ENCODE peak calls at places on chromosomes 7 and 10, in six cellular contexts. G, D, Y, E, I and N are unnamed samples.

GRCh38 chr7:30469303-30469702 is 9.3 kb downstream of the NOD1 start:
- DNase-seq in G (peak), D (no peak), Y (peak), E (peak), I (peak), N (peak)

GRCh38 chr7:123624527-123625183 is 23.0 kb downstream of the ASB15 start:
- DNase-seq in G (peak), D (peak), Y (no peak), E (peak), I (peak), N (peak)

GRCh38 chr7:142494021-142494420 is 236.2 kb upstream of the PRSS58 start:
- DNase-seq in G (no peak), D (no peak), Y (no peak), E (no peak), I (no peak), N (no peak)

GRCh38 chr7:16708980-16709379 is 44.6 kb upstream of the TSPAN13 start:
- DNase-seq in G (no peak), D (no peak), Y (no peak), E (peak), I (no peak), N (peak)

GRCh38 chr7:39754326-39755120 is 131.2 kb downstream of the RALA start:
- DNase-seq in G (no peak), D (no peak), Y (peak), E (no peak), I (no peak), N (peak)

GRCh38 chr7:142345817-142346216 is 88.0 kb upstream of the PRSS58 start:
- DNase-seq in G (no peak), D (no peak), Y (no peak), E (no peak), I (no peak), N (no peak)

GRCh38 chr7:54397836-54398612 is 144.2 kb upstream of the VSTM2A start:
- DNase-seq in G (no peak), D (no peak), Y (no peak), E (peak), I (no peak), N (no peak)

GRCh38 chr7:110891197-110891596 is 199.7 kb upstream of the LRRN3 start:
- DNase-seq in G (no peak), D (no peak), Y (no peak), E (no peak), I (no peak), N (no peak)

GRCh38 chr10:66931949-66932343 is 6.1 kb downstream of the LRRTM3 start:
- DNase-seq in G (no peak), D (no peak), Y (no peak), E (no peak), I (no peak), N (no peak)

GRCh38 chr7:17098515-17098914 is 199.9 kb upstream of the AHR start:
- DNase-seq in G (no peak), D (no peak), Y (no peak), E (no peak), I (no peak), N (no peak)

GRCh38 chr10:128887856-128888255 is 579.2 kb upstream of the MGMT start:
- DNase-seq in G (no peak), D (no peak), Y (no peak), E (no peak), I (no peak), N (no peak)

GRCh38 chr10:121262774-121263406 is 335.4 kb downstream of the FGFR2 start:
- DNase-seq in G (no peak), D (no peak), Y (no peak), E (no peak), I (no peak), N (no peak)

GRCh38 chr10:95394161-95394880 is 103.5 kb upstream of the PDLIM1 start:
- DNase-seq in G (peak), D (no peak), Y (no peak), E (peak), I (no peak), N (no peak)

GRCh38 chr10:72140850-72141249 is 52.5 kb upstream of the SPOCK2 start:
- DNase-seq in G (no peak), D (no peak), Y (no peak), E (no peak), I (no peak), N (no peak)

GRCh38 chr7:64874562-64875250 is 28.4 kb upstream of the ZNF273 start:
- DNase-seq in G (no peak), D (peak), Y (no peak), E (no peak), I (no peak), N (no peak)

GRCh38 chr7:135204271-135204872 is 7.0 kb downstream of the WDR91 start:
- DNase-seq in G (no peak), D (no peak), Y (no peak), E (no peak), I (no peak), N (no peak)

GRCh38 chr10:11297136-11297535 is 279.5 kb downstream of the CELF2 start:
- DNase-seq in G (no peak), D (no peak), Y (no peak), E (no peak), I (no peak), N (no peak)

GRCh38 chr10:58691528-58691927 is 178.9 kb downstream of the BICC1 start:
- DNase-seq in G (no peak), D (no peak), Y (peak), E (no peak), I (no peak), N (no peak)

GRCh38 chr10:1047937-1048336 is 982 bp downstream of the IDI1 start:
- DNase-seq in G (no peak), D (no peak), Y (no peak), E (no peak), I (no peak), N (no peak)

GRCh38 chr10:97640174-97640867 is at the start of gene PI4K2A:
- DNase-seq in G (peak), D (peak), Y (peak), E (peak), I (peak), N (peak)

GRCh38 chr7:157539521-157539920 is 202.7 kb downstream of the DNAJB6 start:
- DNase-seq in G (no peak), D (no peak), Y (no peak), E (no peak), I (peak), N (no peak)

GRCh38 chr7:92622680-92623079 is 32.5 kb upstream of the FAM133B start:
- DNase-seq in G (no peak), D (no peak), Y (no peak), E (no peak), I (no peak), N (no peak)

GRCh38 chr10:29241925-29242324 is 46.9 kb upstream of the LYZL1 start:
- DNase-seq in G (no peak), D (no peak), Y (no peak), E (no peak), I (no peak), N (no peak)

GRCh38 chr7:111605246-111605645 is 43.0 kb upstream of the IMMP2L start:
- DNase-seq in G (no peak), D (no peak), Y (no peak), E (no peak), I (no peak), N (no peak)

GRCh38 chr10:5590816-5591215 is 66.1 kb downstream of the CALML3 start:
- DNase-seq in G (no peak), D (no peak), Y (no peak), E (no peak), I (peak), N (no peak)

GRCh38 chr7:102439963-102440795 is 6.8 kb downstream of the ORAI2 start:
- DNase-seq in G (peak), D (no peak), Y (no peak), E (peak), I (no peak), N (peak)

GRCh38 chr7:117098457-117098856 is 145.2 kb downstream of the ST7 start:
- DNase-seq in G (no peak), D (no peak), Y (no peak), E (no peak), I (no peak), N (peak)

GRCh38 chr10:30556189-30556588 is 73.4 kb downstream of the LYZL2 start:
- DNase-seq in G (no peak), D (no peak), Y (no peak), E (no peak), I (no peak), N (no peak)

GRCh38 chr7:100568936-100569844 is 4.5 kb downstream of the SAP25 start:
- DNase-seq in G (peak), D (peak), Y (peak), E (peak), I (peak), N (no peak)

GRCh38 chr7:102063736-102064135 is 222.9 kb upstream of the SH2B2 start:
- DNase-seq in G (no peak), D (peak), Y (no peak), E (peak), I (no peak), N (peak)

GRCh38 chr10:129840196-129840590 is 123.9 kb downstream of the EBF3 start:
- DNase-seq in G (no peak), D (no peak), Y (no peak), E (no peak), I (no peak), N (no peak)

GRCh38 chr7:96120445-96120844 is 201.5 kb downstream of the SLC25A13 start:
- DNase-seq in G (no peak), D (no peak), Y (no peak), E (no peak), I (no peak), N (no peak)

GRCh38 chr7:118195837-118196474 is 12.0 kb downstream of the LSM8 start:
- DNase-seq in G (peak), D (peak), Y (peak), E (peak), I (no peak), N (no peak)

GRCh38 chr7:93678185-93678584 is 103.7 kb upstream of the CALCR start:
- DNase-seq in G (no peak), D (no peak), Y (no peak), E (no peak), I (no peak), N (no peak)

GRCh38 chr7:5603193-5604140 is 178.0 kb downstream of the RNF216 start:
- DNase-seq in G (no peak), D (no peak), Y (no peak), E (no peak), I (no peak), N (no peak)

GRCh38 chr7:8290645-8291308 is 28.8 kb upstream of the ICA1 start:
- DNase-seq in G (no peak), D (peak), Y (no peak), E (no peak), I (no peak), N (no peak)

GRCh38 chr7:2720024-2720423 is 32.0 kb downstream of the AMZ1 start:
- DNase-seq in G (no peak), D (no peak), Y (no peak), E (no peak), I (no peak), N (no peak)

GRCh38 chr10:128150551-128150950 is 24.3 kb upstream of the MKI67 start:
- DNase-seq in G (no peak), D (no peak), Y (no peak), E (no peak), I (no peak), N (no peak)

GRCh38 chr7:102306916-102307677 is 20.4 kb downstream of the SH2B2 start:
- DNase-seq in G (peak), D (peak), Y (no peak), E (peak), I (peak), N (no peak)

DNA sequence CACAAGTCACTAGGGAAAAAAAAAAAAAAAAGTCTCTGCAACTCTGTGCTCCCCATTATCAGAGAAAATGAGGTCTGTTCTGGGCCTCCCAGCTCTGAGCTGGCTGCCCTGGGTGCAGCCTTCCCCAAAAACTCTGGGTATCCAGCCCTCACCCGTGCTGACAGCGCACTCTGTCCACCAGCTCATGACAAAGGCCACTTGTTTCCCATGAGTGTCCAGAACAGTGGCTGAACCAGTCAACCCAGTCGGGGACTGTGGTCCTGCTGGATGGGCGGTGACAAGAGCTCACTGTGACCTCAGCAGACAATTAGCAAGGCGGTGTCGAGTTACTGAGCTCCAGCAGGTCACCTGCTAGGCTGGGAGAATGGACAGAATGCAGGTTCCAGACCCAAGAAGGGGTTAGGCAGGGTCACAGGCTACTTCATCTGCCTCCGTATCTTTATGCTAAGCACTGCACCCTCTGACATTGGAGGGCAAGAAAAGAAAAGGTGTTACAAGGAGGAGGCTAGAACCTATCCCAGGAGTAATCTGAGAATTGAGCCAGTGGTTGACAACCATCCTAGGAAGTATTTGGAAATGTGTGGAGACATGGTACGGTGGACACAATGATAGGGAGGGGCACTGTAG is 37.2 kb downstream of the DLG5 start:
- DNase-seq in G (peak), D (peak), Y (no peak), E (no peak), I (no peak), N (no peak)
- TF ChIP-seq POLR2A in G (peak), D (no peak), Y (no peak), E (no peak), I (no peak), N (no peak)

GRCh38 chr7:87933953-87934698 is at the start of gene ADAM22:
- DNase-seq in G (peak), D (peak), Y (peak), E (peak), I (peak), N (peak)
- TF ChIP-seq POLR2A in G (peak), D (no peak), Y (peak), E (peak), I (no peak), N (peak)

GRCh38 chr7:76293407-76293901 is 9.0 kb upstream of the HSPB1 start:
- DNase-seq in G (no peak), D (no peak), Y (peak), E (no peak), I (no peak), N (no peak)

GRCh38 chr7:76292206-76292573 is 10.3 kb upstream of the HSPB1 start:
- DNase-seq in G (peak), D (no peak), Y (no peak), E (no peak), I (no peak), N (no peak)

GRCh38 chr7:76286842-76287403 is 15.6 kb upstream of the HSPB1 start:
- DNase-seq in G (no peak), D (no peak), Y (no peak), E (no peak), I (no peak), N (no peak)

GRCh38 chr7:76294344-76295024 is 8.0 kb upstream of the HSPB1 start:
- DNase-seq in G (peak), D (peak), Y (peak), E (peak), I (peak), N (peak)

DNA sequence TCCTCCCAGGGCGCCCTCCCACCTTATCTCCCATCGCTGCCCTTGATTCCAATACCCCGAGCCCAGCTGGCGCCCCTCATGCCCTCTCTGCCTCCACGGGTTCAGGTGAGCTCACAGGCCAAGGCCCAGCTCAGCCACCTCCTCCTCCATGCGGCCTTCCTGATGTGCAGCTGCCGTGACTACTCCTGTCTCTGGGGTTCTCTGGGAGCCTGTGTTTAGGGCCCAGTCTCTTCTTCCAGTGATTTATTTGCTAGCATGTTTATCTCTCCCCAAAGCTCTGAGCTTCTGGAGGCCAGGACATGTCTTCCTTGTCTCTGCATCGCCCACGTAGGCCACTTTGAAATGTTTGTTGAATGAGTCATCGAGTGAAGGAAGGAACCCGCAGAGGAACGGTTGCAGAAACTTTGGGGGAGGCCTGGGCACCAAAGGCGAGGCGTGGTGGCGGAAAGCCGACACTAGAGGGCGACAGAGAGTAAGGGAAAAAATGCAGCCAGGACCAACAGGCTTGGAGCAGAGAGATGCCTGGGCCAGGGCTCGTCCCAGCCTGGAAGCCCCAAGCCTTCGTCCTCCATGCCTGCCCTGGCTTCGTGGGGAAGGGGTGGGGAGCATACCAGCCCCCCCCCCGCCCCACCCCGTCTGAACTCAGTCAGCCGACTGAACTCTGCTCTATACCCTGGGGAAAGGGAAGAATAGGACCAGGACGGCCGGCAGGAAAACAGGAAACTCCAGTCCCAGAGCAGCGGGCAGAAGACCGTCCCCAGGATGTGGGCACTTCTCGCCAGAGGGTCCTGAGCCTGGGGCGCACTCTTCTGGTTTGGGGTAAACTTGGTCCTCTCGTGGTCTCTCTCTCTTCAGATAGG is 10.9 kb upstream of the HSPB1 start:
- DNase-seq in G (peak), D (peak), Y (peak), E (peak), I (peak), N (peak)
- TF ChIP-seq POLR2A in G (peak), D (no peak), Y (peak), E (peak), I (no peak), N (peak)

GRCh38 chr10:69408318-69409175 is 8.2 kb downstream of the TACR2 start:
- DNase-seq in G (peak), D (peak), Y (peak), E (peak), I (peak), N (peak)
- TF ChIP-seq POLR2A in G (no peak), D (no peak), Y (peak), E (peak), I (no peak), N (peak)

DNA sequence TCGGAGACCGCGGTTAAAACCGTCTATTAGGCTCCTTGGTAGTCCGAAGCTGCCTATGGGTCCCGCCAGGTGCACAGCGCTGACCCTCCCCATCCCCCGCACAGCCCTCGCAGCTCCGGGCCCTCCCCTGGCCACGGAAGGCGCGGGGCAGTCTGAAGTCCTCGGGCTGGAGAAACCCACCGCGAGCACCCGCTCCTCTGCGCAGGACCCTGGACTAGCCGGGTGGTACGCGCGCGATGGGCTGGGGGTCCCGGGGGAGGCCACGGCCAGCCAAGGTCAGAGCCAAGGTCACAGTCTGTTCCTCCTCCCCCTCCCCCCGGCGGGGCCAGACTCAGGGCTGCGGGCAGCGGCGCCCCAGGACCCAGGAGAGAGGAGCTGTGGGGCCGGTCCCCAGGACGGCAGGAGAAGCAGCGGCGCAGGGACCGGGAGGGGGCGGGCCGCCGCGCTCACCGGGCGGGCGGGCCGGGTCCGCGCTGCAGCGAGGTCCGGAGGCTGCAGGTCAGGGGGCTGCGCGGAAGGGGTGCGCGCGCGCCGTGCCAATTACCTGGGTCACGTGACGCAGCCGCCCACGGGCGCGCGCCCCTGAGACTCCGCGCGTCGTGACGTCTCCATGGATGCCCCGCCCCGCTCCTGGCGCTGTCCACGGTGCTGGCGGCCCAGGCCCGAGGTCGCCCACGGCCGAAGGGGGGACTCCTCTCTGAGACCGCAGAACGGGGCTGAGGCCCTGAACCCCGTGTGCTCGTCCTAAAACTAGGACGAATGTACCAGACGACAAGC is at the start of gene OGDHL:
- DNase-seq in G (peak), D (peak), Y (no peak), E (peak), I (peak), N (peak)
- TF ChIP-seq POLR2A in G (no peak), D (no peak), Y (no peak), E (no peak), I (no peak), N (no peak)